ENCODE peak calls at places on chromosomes 7 and 10, in eight cellular contexts. One of them, this sample, is unnamed.

GRCh38 chr10:6918305-6918704 is 338.2 kb upstream of the PRKCQ start:
- DNase-seq in naive B cell: no peak
- DNase-seq in NCI-H748 treated with DMSO at 0.1 percent for 48 hours: no peak
- DNase-seq in activated T-helper 1 cell treated with anti-CD3 and anti-CD28 coated beads, Interleukin-2, amount 50 U/mL, for 16 hours: peak
- DNase-seq in HT1080: peak
- DNase-seq in Right ventricle myocardium inferior: no peak
- DNase-seq in RCC 7860: no peak
- DNase-seq in NCI-H1694: no peak
- DNase-seq in this sample: no peak

GRCh38 chr10:78960316-78960800 is 108.4 kb upstream of the ZMIZ1 start:
- DNase-seq in Right ventricle myocardium inferior: no peak
- DNase-seq in NCI-H748 treated with DMSO at 0.1 percent for 48 hours: no peak
- DNase-seq in NCI-H1694: no peak
- DNase-seq in activated T-helper 1 cell treated with anti-CD3 and anti-CD28 coated beads, Interleukin-2, amount 50 U/mL, for 16 hours: no peak
- DNase-seq in naive B cell: no peak
- DNase-seq in HT1080: peak
- DNase-seq in RCC 7860: peak
- DNase-seq in this sample: no peak

GRCh38 chr7:1961776-1962276 is 270.9 kb downstream of the MAD1L1 start:
- DNase-seq in activated T-helper 1 cell treated with anti-CD3 and anti-CD28 coated beads, Interleukin-2, amount 50 U/mL, for 16 hours: peak
- DNase-seq in NCI-H748 treated with DMSO at 0.1 percent for 48 hours: no peak
- DNase-seq in naive B cell: no peak
- DNase-seq in NCI-H1694: no peak
- DNase-seq in HT1080: peak
- DNase-seq in RCC 7860: peak
- DNase-seq in Right ventricle myocardium inferior: no peak
- DNase-seq in this sample: no peak

GRCh38 chr7:128167316-128167691 is 73.8 kb upstream of the LEP start:
- DNase-seq in NCI-H748 treated with DMSO at 0.1 percent for 48 hours: peak
- DNase-seq in RCC 7860: peak
- DNase-seq in naive B cell: no peak
- DNase-seq in NCI-H1694: no peak
- DNase-seq in Right ventricle myocardium inferior: no peak
- DNase-seq in HT1080: peak
- DNase-seq in activated T-helper 1 cell treated with anti-CD3 and anti-CD28 coated beads, Interleukin-2, amount 50 U/mL, for 16 hours: no peak
- DNase-seq in this sample: peak

GRCh38 chr7:131900785-131901287 is 344.4 kb upstream of the PODXL start:
- DNase-seq in NCI-H1694: no peak
- DNase-seq in RCC 7860: no peak
- DNase-seq in Right ventricle myocardium inferior: no peak
- DNase-seq in activated T-helper 1 cell treated with anti-CD3 and anti-CD28 coated beads, Interleukin-2, amount 50 U/mL, for 16 hours: no peak
- DNase-seq in naive B cell: no peak
- DNase-seq in HT1080: no peak
- DNase-seq in NCI-H748 treated with DMSO at 0.1 percent for 48 hours: no peak
- DNase-seq in this sample: no peak

GRCh38 chr10:84613336-84614021 is 285.1 kb downstream of the CCSER2 start:
- DNase-seq in activated T-helper 1 cell treated with anti-CD3 and anti-CD28 coated beads, Interleukin-2, amount 50 U/mL, for 16 hours: no peak
- DNase-seq in Right ventricle myocardium inferior: no peak
- DNase-seq in RCC 7860: no peak
- DNase-seq in naive B cell: no peak
- DNase-seq in NCI-H748 treated with DMSO at 0.1 percent for 48 hours: peak
- DNase-seq in HT1080: peak
- DNase-seq in NCI-H1694: peak
- DNase-seq in this sample: peak

GRCh38 chr7:140841316-140841715 is 83.4 kb downstream of the BRAF start:
- DNase-seq in HT1080: no peak
- DNase-seq in activated T-helper 1 cell treated with anti-CD3 and anti-CD28 coated beads, Interleukin-2, amount 50 U/mL, for 16 hours: no peak
- DNase-seq in naive B cell: no peak
- DNase-seq in Right ventricle myocardium inferior: no peak
- DNase-seq in NCI-H748 treated with DMSO at 0.1 percent for 48 hours: no peak
- DNase-seq in NCI-H1694: no peak
- DNase-seq in RCC 7860: no peak
- DNase-seq in this sample: no peak

GRCh38 chr7:24995466-24995865 is 15.5 kb upstream of the OSBPL3 start:
- DNase-seq in NCI-H1694: no peak
- DNase-seq in activated T-helper 1 cell treated with anti-CD3 and anti-CD28 coated beads, Interleukin-2, amount 50 U/mL, for 16 hours: no peak
- DNase-seq in HT1080: no peak
- DNase-seq in NCI-H748 treated with DMSO at 0.1 percent for 48 hours: no peak
- DNase-seq in RCC 7860: no peak
- DNase-seq in naive B cell: no peak
- DNase-seq in Right ventricle myocardium inferior: no peak
- DNase-seq in this sample: no peak

GRCh38 chr7:80540841-80541240 is 29.0 kb upstream of the GNAT3 start:
- DNase-seq in NCI-H1694: no peak
- DNase-seq in Right ventricle myocardium inferior: no peak
- DNase-seq in NCI-H748 treated with DMSO at 0.1 percent for 48 hours: no peak
- DNase-seq in HT1080: no peak
- DNase-seq in RCC 7860: no peak
- DNase-seq in activated T-helper 1 cell treated with anti-CD3 and anti-CD28 coated beads, Interleukin-2, amount 50 U/mL, for 16 hours: no peak
- DNase-seq in naive B cell: no peak
- DNase-seq in this sample: no peak

GRCh38 chr7:56028942-56029630 is 22.2 kb downstream of the PSPH start:
- DNase-seq in naive B cell: no peak
- DNase-seq in NCI-H1694: no peak
- DNase-seq in RCC 7860: peak
- DNase-seq in activated T-helper 1 cell treated with anti-CD3 and anti-CD28 coated beads, Interleukin-2, amount 50 U/mL, for 16 hours: no peak
- DNase-seq in HT1080: peak
- DNase-seq in Right ventricle myocardium inferior: no peak
- DNase-seq in NCI-H748 treated with DMSO at 0.1 percent for 48 hours: no peak
- DNase-seq in this sample: no peak

GRCh38 chr10:80409121-80409520 is 770 bp downstream of the PRXL2A start:
- DNase-seq in NCI-H1694: no peak
- DNase-seq in activated T-helper 1 cell treated with anti-CD3 and anti-CD28 coated beads, Interleukin-2, amount 50 U/mL, for 16 hours: no peak
- DNase-seq in naive B cell: no peak
- DNase-seq in RCC 7860: no peak
- DNase-seq in NCI-H748 treated with DMSO at 0.1 percent for 48 hours: no peak
- DNase-seq in HT1080: no peak
- DNase-seq in Right ventricle myocardium inferior: no peak
- DNase-seq in this sample: peak

GRCh38 chr10:19809481-19809880 is 6.8 kb upstream of the PLXDC2 start:
- DNase-seq in Right ventricle myocardium inferior: no peak
- DNase-seq in activated T-helper 1 cell treated with anti-CD3 and anti-CD28 coated beads, Interleukin-2, amount 50 U/mL, for 16 hours: no peak
- DNase-seq in NCI-H748 treated with DMSO at 0.1 percent for 48 hours: no peak
- DNase-seq in naive B cell: no peak
- DNase-seq in RCC 7860: no peak
- DNase-seq in HT1080: no peak
- DNase-seq in NCI-H1694: no peak
- DNase-seq in this sample: no peak

GRCh38 chr10:76352300-76352699 is 920.9 kb downstream of the LRMDA start:
- DNase-seq in Right ventricle myocardium inferior: no peak
- DNase-seq in RCC 7860: peak
- DNase-seq in naive B cell: no peak
- DNase-seq in activated T-helper 1 cell treated with anti-CD3 and anti-CD28 coated beads, Interleukin-2, amount 50 U/mL, for 16 hours: no peak
- DNase-seq in NCI-H748 treated with DMSO at 0.1 percent for 48 hours: no peak
- DNase-seq in HT1080: peak
- DNase-seq in NCI-H1694: no peak
- DNase-seq in this sample: no peak

GRCh38 chr10:79056736-79057391 is 11.9 kb upstream of the ZMIZ1 start:
- DNase-seq in NCI-H1694: no peak
- DNase-seq in HT1080: no peak
- DNase-seq in NCI-H748 treated with DMSO at 0.1 percent for 48 hours: no peak
- DNase-seq in naive B cell: no peak
- DNase-seq in RCC 7860: no peak
- DNase-seq in Right ventricle myocardium inferior: peak
- DNase-seq in activated T-helper 1 cell treated with anti-CD3 and anti-CD28 coated beads, Interleukin-2, amount 50 U/mL, for 16 hours: no peak
- DNase-seq in this sample: no peak

GRCh38 chr7:24395512-24395911 is 111.5 kb downstream of the NPY start:
- DNase-seq in activated T-helper 1 cell treated with anti-CD3 and anti-CD28 coated beads, Interleukin-2, amount 50 U/mL, for 16 hours: no peak
- DNase-seq in NCI-H748 treated with DMSO at 0.1 percent for 48 hours: no peak
- DNase-seq in RCC 7860: no peak
- DNase-seq in naive B cell: no peak
- DNase-seq in NCI-H1694: no peak
- DNase-seq in HT1080: no peak
- DNase-seq in Right ventricle myocardium inferior: no peak
- DNase-seq in this sample: no peak

GRCh38 chr7:55440040-55440690 is 75.0 kb downstream of the LANCL2 start:
- DNase-seq in NCI-H748 treated with DMSO at 0.1 percent for 48 hours: no peak
- DNase-seq in Right ventricle myocardium inferior: no peak
- DNase-seq in activated T-helper 1 cell treated with anti-CD3 and anti-CD28 coated beads, Interleukin-2, amount 50 U/mL, for 16 hours: no peak
- DNase-seq in NCI-H1694: no peak
- DNase-seq in naive B cell: no peak
- DNase-seq in HT1080: no peak
- DNase-seq in RCC 7860: no peak
- DNase-seq in this sample: no peak

GRCh38 chr7:66739477-66739876 is 1.1 kb upstream of the RABGEF1 start:
- DNase-seq in Right ventricle myocardium inferior: no peak
- DNase-seq in HT1080: no peak
- DNase-seq in RCC 7860: no peak
- DNase-seq in activated T-helper 1 cell treated with anti-CD3 and anti-CD28 coated beads, Interleukin-2, amount 50 U/mL, for 16 hours: no peak
- DNase-seq in NCI-H1694: no peak
- DNase-seq in naive B cell: no peak
- DNase-seq in NCI-H748 treated with DMSO at 0.1 percent for 48 hours: no peak
- DNase-seq in this sample: no peak

GRCh38 chr10:131172433-131172832 is 139.1 kb downstream of the TCERG1L start:
- DNase-seq in naive B cell: no peak
- DNase-seq in NCI-H748 treated with DMSO at 0.1 percent for 48 hours: no peak
- DNase-seq in RCC 7860: no peak
- DNase-seq in HT1080: no peak
- DNase-seq in activated T-helper 1 cell treated with anti-CD3 and anti-CD28 coated beads, Interleukin-2, amount 50 U/mL, for 16 hours: no peak
- DNase-seq in NCI-H1694: no peak
- DNase-seq in Right ventricle myocardium inferior: no peak
- DNase-seq in this sample: no peak

GRCh38 chr7:21104124-21104500 is 317.4 kb upstream of the SP8 start:
- DNase-seq in NCI-H1694: no peak
- DNase-seq in naive B cell: no peak
- DNase-seq in Right ventricle myocardium inferior: no peak
- DNase-seq in NCI-H748 treated with DMSO at 0.1 percent for 48 hours: no peak
- DNase-seq in RCC 7860: peak
- DNase-seq in activated T-helper 1 cell treated with anti-CD3 and anti-CD28 coated beads, Interleukin-2, amount 50 U/mL, for 16 hours: no peak
- DNase-seq in HT1080: no peak
- DNase-seq in this sample: no peak

GRCh38 chr7:5523052-5523711 is 99.5 kb upstream of the TNRC18 start:
- DNase-seq in RCC 7860: peak
- DNase-seq in naive B cell: no peak
- DNase-seq in NCI-H748 treated with DMSO at 0.1 percent for 48 hours: no peak
- DNase-seq in Right ventricle myocardium inferior: peak
- DNase-seq in HT1080: peak
- DNase-seq in activated T-helper 1 cell treated with anti-CD3 and anti-CD28 coated beads, Interleukin-2, amount 50 U/mL, for 16 hours: no peak
- DNase-seq in NCI-H1694: no peak
- DNase-seq in this sample: no peak